ENCODE peak calls at places on chromosome 2, in six cellular contexts. One of them, this sample, is unnamed.

GRCh38 chr2:97743913-97744312 is 30.5 kb downstream of the ZAP70 start:
- DNase-seq in GM06990: no peak
- DNase-seq in HT-29: no peak
- DNase-seq in uterus: no peak
- DNase-seq in A549: no peak
- DNase-seq in head of caudate nucleus: no peak
- DNase-seq in this sample: no peak

GRCh38 chr2:2743164-2743571 is 412.1 kb upstream of the MYT1L start:
- DNase-seq in GM06990: no peak
- DNase-seq in HT-29: no peak
- DNase-seq in uterus: peak; percentile 53
- DNase-seq in A549: no peak
- DNase-seq in head of caudate nucleus: peak; percentile 48
- DNase-seq in this sample: no peak

GRCh38 chr2:176178271-176178806 is 10.1 kb upstream of the HOXD1 start:
- DNase-seq in GM06990: no peak
- DNase-seq in HT-29: peak; percentile 5
- DNase-seq in uterus: peak; percentile 62
- DNase-seq in A549: no peak
- DNase-seq in head of caudate nucleus: no peak
- DNase-seq in this sample: no peak

GRCh38 chr2:26951246-26951645 is 19.2 kb upstream of the MAPRE3 start:
- DNase-seq in GM06990: no peak
- DNase-seq in HT-29: no peak
- DNase-seq in uterus: no peak
- DNase-seq in A549: no peak
- DNase-seq in head of caudate nucleus: no peak
- DNase-seq in this sample: no peak

GRCh38 chr2:210198326-210198725 is 26.9 kb downstream of the ACADL start:
- DNase-seq in GM06990: no peak
- DNase-seq in HT-29: no peak
- DNase-seq in uterus: no peak
- DNase-seq in A549: no peak
- DNase-seq in head of caudate nucleus: no peak
- DNase-seq in this sample: no peak

GRCh38 chr2:192253692-192254091 is 59.0 kb upstream of the TMEFF2 start:
- DNase-seq in GM06990: no peak
- DNase-seq in HT-29: no peak
- DNase-seq in uterus: no peak
- DNase-seq in A549: no peak
- DNase-seq in head of caudate nucleus: no peak
- DNase-seq in this sample: no peak

GRCh38 chr2:83394134-83394965 is 1064.7 kb downstream of the SUCLG1 start:
- DNase-seq in GM06990: no peak
- DNase-seq in HT-29: no peak
- DNase-seq in uterus: no peak
- DNase-seq in A549: no peak
- DNase-seq in head of caudate nucleus: no peak
- DNase-seq in this sample: no peak

GRCh38 chr2:207546822-207547221 is 17.1 kb downstream of the CREB1 start:
- DNase-seq in GM06990: no peak
- DNase-seq in HT-29: no peak
- DNase-seq in uterus: no peak
- DNase-seq in A549: no peak
- DNase-seq in head of caudate nucleus: no peak
- DNase-seq in this sample: no peak

GRCh38 chr2:42663828-42664227 is 95.4 kb downstream of the MTA3 start:
- DNase-seq in GM06990: no peak
- DNase-seq in HT-29: no peak
- DNase-seq in uterus: no peak
- DNase-seq in A549: no peak
- DNase-seq in head of caudate nucleus: no peak
- DNase-seq in this sample: no peak

GRCh38 chr2:109129921-109130725 is 1.1 kb downstream of the SH3RF3 start:
- DNase-seq in GM06990: no peak
- DNase-seq in HT-29: no peak
- DNase-seq in uterus: no peak
- DNase-seq in A549: no peak
- DNase-seq in head of caudate nucleus: no peak
- DNase-seq in this sample: no peak

GRCh38 chr2:217168396-217168795 is 308.5 kb upstream of the TNP1 start:
- DNase-seq in GM06990: no peak
- DNase-seq in HT-29: no peak
- DNase-seq in uterus: no peak
- DNase-seq in A549: no peak
- DNase-seq in head of caudate nucleus: no peak
- DNase-seq in this sample: no peak

GRCh38 chr2:3173031-3173430 is 204.6 kb downstream of the EIPR1 start:
- DNase-seq in GM06990: no peak
- DNase-seq in HT-29: no peak
- DNase-seq in uterus: no peak
- DNase-seq in A549: no peak
- DNase-seq in head of caudate nucleus: no peak
- DNase-seq in this sample: no peak

GRCh38 chr2:232273903-232274598 is 104.5 kb upstream of the ALPP start:
- DNase-seq in GM06990: no peak
- DNase-seq in HT-29: no peak
- DNase-seq in uterus: no peak
- DNase-seq in A549: no peak
- DNase-seq in head of caudate nucleus: no peak
- DNase-seq in this sample: no peak

GRCh38 chr2:167581961-167582574 is 665.3 kb downstream of the STK39 start:
- DNase-seq in GM06990: no peak
- DNase-seq in HT-29: no peak
- DNase-seq in uterus: no peak
- DNase-seq in A549: no peak
- DNase-seq in head of caudate nucleus: no peak
- DNase-seq in this sample: no peak

This sample was measured in HFF-Myc.